ENCODE peak calls at places on chromosomes 7 and 10, in six cellular contexts. H, P, E, Y, U and L are unnamed samples.

GRCh38 chr7:167976-168791 is 24.2 kb upstream of the FAM20C start:
- DNase-seq in Y (no peak), H (no peak), E (no peak), P (no peak), U (no peak), L (no peak)

GRCh38 chr7:100632951-100633717 is 8.2 kb downstream of the TFR2 start:
- DNase-seq in U (peak), P (peak), E (peak), Y (no peak), H (peak), L (no peak)

GRCh38 chr7:128121731-128122576 is 90.7 kb upstream of the LRRC4 start:
- DNase-seq in E (peak), P (no peak), U (no peak), Y (no peak), H (peak), L (no peak)

GRCh38 chr7:159022238-159022993 is 122.3 kb downstream of the VIPR2 start:
- DNase-seq in H (no peak), E (no peak), P (no peak), Y (peak), U (no peak), L (no peak)

GRCh38 chr7:157596026-157596425 is 259.2 kb downstream of the DNAJB6 start:
- DNase-seq in P (no peak), U (no peak), Y (no peak), H (no peak), E (no peak), L (no peak)

GRCh38 chr10:111107846-111108245 is 31.0 kb downstream of the ADRA2A start:
- DNase-seq in P (peak), H (no peak), Y (no peak), E (no peak), U (no peak), L (no peak)

GRCh38 chr10:71939861-71940474 is 24.2 kb upstream of the CHST3 start:
- DNase-seq in E (no peak), Y (no peak), H (no peak), P (no peak), U (no peak), L (no peak)

GRCh38 chr10:73426318-73426717 is 7.0 kb downstream of the MSS51 start:
- DNase-seq in H (no peak), Y (no peak), U (no peak), E (no peak), P (no peak), L (no peak)

GRCh38 chr7:24882989-24883631 is 96.9 kb downstream of the OSBPL3 start:
- DNase-seq in U (no peak), P (no peak), H (peak), E (peak), Y (peak), L (peak)

DNA sequence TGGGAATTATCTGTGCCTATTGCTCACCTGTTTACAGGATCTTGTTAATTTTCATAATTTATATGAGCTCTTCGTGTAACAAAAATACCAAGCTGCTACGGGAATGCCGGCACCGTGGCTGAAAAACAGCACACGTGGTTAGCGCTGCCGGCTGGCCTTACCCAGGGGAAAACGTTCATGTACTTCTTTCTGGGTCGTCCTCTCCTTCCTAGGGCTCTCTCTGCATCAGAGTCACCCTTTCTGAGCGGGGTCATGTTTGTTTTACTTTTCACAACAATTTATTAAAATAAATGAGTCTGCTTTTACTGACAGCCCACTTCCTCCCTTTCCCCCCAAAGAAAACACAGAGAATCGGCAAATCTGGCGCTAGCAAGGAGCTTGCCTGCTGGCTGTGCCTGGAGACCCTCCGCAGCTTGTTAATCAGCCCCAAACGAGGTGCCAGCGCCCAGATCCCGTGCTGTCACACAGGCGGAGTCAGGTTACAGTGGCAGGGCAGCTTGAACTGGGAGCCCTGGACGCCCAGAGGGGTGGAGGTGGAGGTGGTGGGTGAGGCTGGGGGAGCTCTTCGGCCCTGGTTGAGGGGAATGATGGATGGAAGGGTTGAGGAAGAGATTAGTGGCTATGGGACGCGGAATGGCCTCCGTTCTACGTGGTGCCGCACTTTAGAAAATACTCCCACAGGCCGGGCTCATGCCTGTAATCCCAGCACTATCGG is 162.1 kb upstream of the TNS3 start:
- DNase-seq in H (peak), P (no peak), U (no peak), Y (no peak), E (peak), L (no peak)
- H3K4me3 ChIP-seq in H (no peak), P (no peak), U (no peak), Y (no peak), E (no peak), L (no peak)

GRCh38 chr10:23192741-23193434 is 776 bp downstream of the PTF1A start:
- DNase-seq in P (no peak), Y (no peak), E (no peak), U (no peak), H (no peak), L (no peak)

GRCh38 chr10:23193435-23194074 is 1.4 kb downstream of the PTF1A start:
- DNase-seq in P (no peak), U (no peak), Y (no peak), E (no peak), H (no peak), L (no peak)

GRCh38 chr10:23190872-23191763 is 994 bp upstream of the PTF1A start:
- DNase-seq in U (no peak), P (no peak), Y (no peak), H (no peak), E (no peak), L (no peak)

GRCh38 chr10:23192396-23192740 is 256 bp downstream of the PTF1A start:
- DNase-seq in E (no peak), H (no peak), Y (no peak), U (no peak), P (no peak), L (no peak)

DNA sequence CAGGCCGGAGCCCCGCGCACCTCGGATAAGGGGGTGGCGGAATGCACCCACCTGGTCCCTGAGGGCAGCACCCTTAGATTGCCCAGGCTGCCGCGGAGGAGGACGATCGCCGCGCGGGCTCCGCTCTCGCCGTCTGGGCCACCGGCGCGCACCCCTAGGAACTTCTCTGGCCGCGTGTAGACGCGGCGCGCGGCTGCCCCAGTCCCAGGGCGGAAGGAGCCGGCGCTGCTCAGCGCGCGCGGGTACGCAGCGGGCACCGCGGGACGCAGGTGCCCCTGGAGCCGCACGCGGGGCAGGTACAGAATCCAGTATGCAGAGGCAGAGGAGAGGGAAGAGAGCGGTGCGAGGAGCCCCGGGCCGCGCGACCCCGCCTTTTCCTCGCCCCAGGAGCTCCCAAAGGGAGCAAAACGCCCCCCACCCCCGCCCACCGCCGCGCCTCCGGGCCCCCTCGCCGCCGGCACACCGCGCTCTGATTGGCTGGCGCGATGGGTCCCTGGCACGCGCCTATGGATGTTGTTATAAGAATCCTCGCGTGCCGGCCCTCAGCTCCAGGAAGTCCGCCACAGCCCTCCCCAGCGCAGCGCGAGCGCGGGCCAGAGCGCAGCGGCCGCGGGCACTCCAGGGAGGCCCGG is at the start of gene PTF1A:
- DNase-seq in U (no peak), E (no peak), H (no peak), P (no peak), Y (no peak), L (no peak)
- H3K4me3 ChIP-seq in U (no peak), E (no peak), H (no peak), P (no peak), Y (no peak), L (no peak)

GRCh38 chr7:36158321-36158605 is 5.2 kb downstream of the EEPD1 start:
- DNase-seq in Y (no peak), U (no peak), E (no peak), P (no peak), H (no peak), L (no peak)
- H3K4me3 ChIP-seq in Y (no peak), U (no peak), E (no peak), P (no peak), H (no peak), L (no peak)

GRCh38 chr7:37344886-37345579 is 103.6 kb downstream of the ELMO1 start:
- DNase-seq in H (no peak), P (no peak), U (peak), E (no peak), Y (no peak), L (no peak)

GRCh38 chr7:37341033-37341630 is 107.5 kb downstream of the ELMO1 start:
- DNase-seq in E (no peak), H (no peak), U (no peak), P (no peak), Y (no peak), L (no peak)

GRCh38 chr7:37342665-37343471 is 105.8 kb downstream of the ELMO1 start:
- DNase-seq in E (no peak), P (no peak), U (peak), Y (no peak), H (no peak), L (no peak)

GRCh38 chr7:37346761-37347160 is 101.9 kb downstream of the ELMO1 start:
- DNase-seq in E (no peak), U (no peak), H (no peak), Y (no peak), P (no peak), L (no peak)

DNA sequence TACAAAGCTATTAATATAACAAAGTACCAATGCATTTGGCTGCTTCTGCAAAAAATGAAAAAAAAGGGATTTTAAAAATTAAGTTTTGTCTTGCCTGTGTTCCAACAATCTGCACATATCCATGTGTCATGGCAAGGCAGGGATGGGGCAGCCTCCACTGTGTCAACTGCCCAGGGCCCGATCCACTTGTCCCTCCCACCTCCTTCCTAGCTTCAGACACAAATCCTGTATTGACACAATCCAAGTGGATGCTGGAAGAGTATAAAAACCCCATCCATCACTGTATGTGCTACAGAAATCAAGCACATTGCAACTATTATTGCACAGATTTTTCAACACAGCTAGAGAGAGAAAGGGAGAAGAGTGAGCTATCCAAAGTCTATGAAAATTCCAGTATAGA is 106.5 kb downstream of the ELMO1 start:
- DNase-seq in E (no peak), H (no peak), Y (no peak), U (no peak), P (no peak), L (no peak)
- H3K4me3 ChIP-seq in E (no peak), H (no peak), Y (no peak), U (peak), P (no peak), L (no peak)

GRCh38 chr10:70672993-70673928 is 955 bp downstream of the ADAMTS14 start:
- DNase-seq in H (peak), U (no peak), E (peak), Y (peak), P (no peak), L (peak)

GRCh38 chr10:70673929-70674559 is 1.7 kb downstream of the ADAMTS14 start:
- DNase-seq in E (no peak), Y (no peak), U (no peak), P (no peak), H (no peak), L (no peak)

GRCh38 chr10:70671229-70671588 is 1.1 kb upstream of the ADAMTS14 start:
- DNase-seq in P (no peak), E (no peak), H (no peak), Y (no peak), U (no peak), L (no peak)

GRCh38 chr10:70671619-70672164 is 614 bp upstream of the ADAMTS14 start:
- DNase-seq in H (no peak), U (no peak), Y (no peak), E (no peak), P (no peak), L (no peak)

GRCh38 chr10:70672165-70672992 is at the start of gene ADAMTS14:
- DNase-seq in P (peak), E (peak), U (no peak), Y (no peak), H (no peak), L (no peak)
- H3K4me3 ChIP-seq in P (peak), E (peak), U (peak), Y (peak), H (peak), L (peak)

DNA sequence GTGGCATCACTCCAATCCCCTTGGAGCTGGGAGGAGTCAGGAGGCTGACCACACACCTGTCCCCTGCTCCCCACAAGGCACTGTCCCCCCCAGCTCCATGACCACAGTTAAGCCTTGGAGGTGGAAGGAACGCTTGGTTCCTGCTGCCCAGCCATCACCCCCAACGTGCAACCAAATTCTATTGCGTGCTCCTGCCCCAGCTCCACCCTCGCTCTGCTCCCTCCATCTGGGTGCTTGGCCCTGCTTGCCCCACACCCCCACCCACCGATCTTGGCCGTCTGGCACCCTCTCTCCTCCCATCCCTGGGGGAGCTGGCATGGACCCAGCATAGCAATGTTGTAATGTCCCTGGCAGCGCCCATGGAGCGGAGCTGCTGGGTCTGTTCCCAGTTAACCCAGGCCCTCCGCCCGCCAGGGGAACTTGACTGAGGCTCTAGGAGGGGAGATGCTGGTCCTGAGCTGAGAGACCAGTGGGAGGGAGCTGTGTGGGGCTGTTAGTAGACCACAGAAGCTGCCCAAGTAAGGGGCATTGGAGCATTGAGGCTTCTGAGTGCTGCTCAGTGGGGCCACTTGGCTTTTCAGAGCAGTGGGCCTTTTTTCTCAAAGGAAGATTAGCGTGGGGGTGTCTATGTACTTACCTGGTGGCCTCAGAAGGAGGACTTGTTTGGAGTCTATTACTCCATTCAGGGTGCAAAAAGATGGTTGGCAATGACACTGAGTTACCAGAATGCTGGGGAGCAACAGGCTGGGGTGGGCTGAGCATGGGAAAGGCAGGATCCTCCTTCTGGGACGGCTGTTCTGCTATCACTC is 1.1 kb downstream of the EPHB6 start:
- DNase-seq in P (peak), E (peak), U (no peak), Y (no peak), H (peak), L (no peak)
- H3K4me3 ChIP-seq in P (peak), E (peak), U (peak), Y (peak), H (peak), L (peak)

DNA sequence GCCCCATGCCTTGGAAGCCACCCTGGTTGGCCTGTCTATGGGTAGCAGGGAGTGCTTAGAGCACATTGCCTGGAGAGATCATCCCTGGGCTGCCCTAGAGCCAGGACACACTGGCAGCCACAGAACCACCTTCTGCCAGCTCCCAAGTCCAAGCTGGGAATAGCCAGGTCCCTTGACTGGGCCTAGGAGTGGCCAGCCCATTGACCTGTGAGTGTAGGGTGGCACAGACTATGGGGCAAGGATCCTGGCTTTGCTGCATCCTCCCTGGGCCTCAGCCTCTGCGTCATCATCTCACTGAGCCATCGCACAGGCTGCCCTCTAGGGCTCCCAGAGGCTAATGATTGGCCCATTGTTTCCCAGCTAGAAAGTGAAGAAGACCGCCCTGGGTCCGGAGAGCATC is 7.0 kb downstream of the AQP1 start:
- DNase-seq in P (peak), U (no peak), Y (no peak), E (no peak), H (no peak), L (no peak)
- H3K4me3 ChIP-seq in P (no peak), U (no peak), Y (no peak), E (no peak), H (no peak), L (no peak)